ENCODE peak calls at places on chromosome 13, in six cellular contexts. F is stomach, K is breast epithelium, S is transverse colon, G is heart left ventricle, U is K562. L is an unnamed sample.

GRCh38 chr13:71477735-71478134 is 389.3 kb downstream of the DACH1 start:
- DNase-seq in F (no peak), K (no peak), S (no peak), G (no peak), U (no peak), L (no peak)

GRCh38 chr13:72246396-72246795 is 379.4 kb upstream of the DACH1 start:
- DNase-seq in F (no peak), K (no peak), S (no peak), G (no peak), U (no peak), L (no peak)

GRCh38 chr13:42680748-42681147 is 100.6 kb upstream of the FAM216B start:
- DNase-seq in F (no peak), K (no peak), S (no peak), G (no peak), U (no peak), L (no peak)

GRCh38 chr13:25727250-25727649 is 324.6 kb downstream of the SHISA2 start:
- DNase-seq in F (peak; percentile 84), K (peak; percentile 29), S (peak; percentile 18), G (no peak), U (no peak), L (no peak)

GRCh38 chr13:20998649-20999415 is 62.6 kb downstream of the LATS2 start:
- DNase-seq in F (no peak), K (no peak), S (no peak), G (no peak), U (no peak), L (no peak)

GRCh38 chr13:111388851-111389500 is 68.5 kb downstream of the TEX29 start:
- DNase-seq in F (peak; percentile 23), K (no peak), S (no peak), G (no peak), U (no peak), L (no peak)

GRCh38 chr13:30796833-30797601 is 61.7 kb downstream of the ALOX5AP start:
- DNase-seq in F (no peak), K (peak; percentile 82), S (no peak), G (no peak), U (no peak), L (no peak)

GRCh38 chr13:101945435-101945834 is 456.4 kb downstream of the FGF14 start:
- DNase-seq in F (no peak), K (no peak), S (no peak), G (no peak), U (no peak), L (no peak)

GRCh38 chr13:104015646-104016396 is 949.6 kb upstream of the SLC10A2 start:
- DNase-seq in F (no peak), K (no peak), S (no peak), G (no peak), U (no peak), L (no peak)

GRCh38 chr13:105979586-105979985 is 555.9 kb downstream of the EFNB2 start:
- DNase-seq in F (peak; percentile 45), K (no peak), S (peak; percentile 70), G (no peak), U (no peak), L (no peak)

GRCh38 chr13:99421271-99421670 is 80.0 kb upstream of the TM9SF2 start:
- DNase-seq in F (peak; percentile 15), K (no peak), S (peak; percentile 7), G (no peak), U (no peak), L (no peak)

GRCh38 chr13:110108348-110109139 is 198.4 kb downstream of the COL4A1 start:
- DNase-seq in F (peak; percentile 76), K (peak; percentile 74), S (peak; percentile 59), G (peak; percentile 88), U (no peak), L (peak; percentile 99)

GRCh38 chr13:40651866-40652587 is 14.4 kb downstream of the FOXO1 start:
- DNase-seq in F (no peak), K (no peak), S (no peak), G (no peak), U (no peak), L (no peak)

GRCh38 chr13:108213946-108214345 is 1.4 kb downstream of the LIG4 start:
- DNase-seq in F (no peak), K (no peak), S (no peak), G (no peak), U (no peak), L (no peak)

GRCh38 chr13:91381371-91381770 is 17.1 kb upstream of the GPC5 start:
- DNase-seq in F (no peak), K (no peak), S (no peak), G (no peak), U (no peak), L (no peak)
- TF ChIP-seq POLR2A in F (no peak), K (no peak), S (no peak), G (no peak), U (no peak), L (no peak)

GRCh38 chr13:76471486-76471885 is 414.7 kb downstream of the KCTD12 start:
- DNase-seq in F (no peak), K (no peak), S (no peak), G (no peak), U (no peak), L (no peak)

GRCh38 chr13:76472916-76473315 is 413.3 kb downstream of the KCTD12 start:
- DNase-seq in F (no peak), K (no peak), S (no peak), G (no peak), U (no peak), L (no peak)

GRCh38 chr13:76470991-76471390 is 415.2 kb downstream of the KCTD12 start:
- DNase-seq in F (no peak), K (no peak), S (no peak), G (no peak), U (no peak), L (no peak)

GRCh38 chr13:76474356-76474755 is 411.8 kb downstream of the KCTD12 start:
- DNase-seq in F (no peak), K (no peak), S (no peak), G (no peak), U (no peak), L (no peak)

DNA sequence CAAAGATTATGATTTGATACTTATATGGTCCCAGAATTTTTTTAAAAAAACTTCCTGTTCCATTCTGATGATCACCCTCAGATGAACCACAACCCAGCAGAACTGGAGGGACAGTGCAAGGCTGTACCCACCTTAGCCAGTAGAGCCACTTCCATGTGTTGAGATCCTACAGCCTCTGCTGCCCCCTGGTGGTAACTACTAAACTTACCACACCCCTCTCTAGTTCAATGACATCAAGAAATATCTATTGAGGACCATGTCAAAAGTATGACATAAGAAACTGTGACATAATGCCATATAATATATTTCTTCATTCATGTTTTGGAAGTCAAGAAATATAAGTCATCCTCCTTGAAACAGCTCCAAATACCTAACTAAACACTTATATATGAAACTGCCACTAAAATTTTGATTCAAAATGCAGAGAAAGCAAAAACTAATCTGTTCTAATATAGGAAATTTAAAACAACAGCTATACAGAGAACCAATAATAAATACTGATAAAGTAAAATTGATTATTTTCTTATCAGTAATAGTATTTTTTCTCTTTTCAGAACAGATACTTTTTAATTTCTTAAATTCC is 412.6 kb downstream of the KCTD12 start:
- DNase-seq in F (peak; percentile 74), K (peak; percentile 48), S (peak; percentile 73), G (peak; percentile 62), U (peak; percentile 68), L (peak; percentile 21)
- TF ChIP-seq POLR2A in F (no peak), K (no peak), S (no peak), G (no peak), U (no peak), L (no peak)

GRCh38 chr13:113157929-113158747 is at the start of gene PROZ:
- DNase-seq in F (no peak), K (no peak), S (no peak), G (no peak), U (no peak), L (no peak)
- TF ChIP-seq POLR2A in F (no peak), K (no peak), S (no peak), G (no peak), U (no peak), L (no peak)

DNA sequence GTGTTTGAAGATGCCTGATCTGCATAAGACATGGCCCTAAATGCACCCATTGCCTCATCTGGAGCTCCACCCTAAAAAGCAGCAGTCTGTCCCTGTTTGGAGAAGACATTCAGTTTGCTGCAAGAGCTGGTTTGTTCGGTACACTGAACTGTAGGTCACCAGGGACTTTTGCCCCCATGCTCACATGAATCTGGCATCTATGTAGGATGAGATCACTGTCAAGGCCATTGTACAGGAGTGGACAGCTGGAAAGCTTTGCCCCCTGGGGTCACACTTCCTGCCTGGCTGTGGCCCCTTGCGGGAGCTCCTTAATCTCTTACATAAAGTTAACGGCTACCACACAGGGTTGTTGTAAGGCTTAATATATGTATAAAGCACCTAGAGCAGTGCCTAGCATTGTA is 73.0 kb downstream of the IPO5 start:
- DNase-seq in F (no peak), K (no peak), S (no peak), G (no peak), U (no peak), L (no peak)
- TF ChIP-seq POLR2A in F (no peak), K (no peak), S (no peak), G (no peak), U (no peak), L (no peak)

GRCh38 chr13:24271611-24272451 is 37.5 kb upstream of the C1QTNF9 start:
- DNase-seq in F (peak; percentile 70), K (peak; percentile 24), S (peak; percentile 72), G (peak; percentile 82), U (no peak), L (no peak)
- TF ChIP-seq POLR2A in F (no peak), K (no peak), S (peak; percentile 52), G (no peak), U (no peak), L (no peak)

GRCh38 chr13:86900906-86901305 is 770.3 kb upstream of the SLITRK5 start:
- DNase-seq in F (no peak), K (no peak), S (no peak), G (no peak), U (no peak), L (no peak)
- TF ChIP-seq POLR2A in F (no peak), K (no peak), S (no peak), G (no peak), U (no peak), L (no peak)

DNA sequence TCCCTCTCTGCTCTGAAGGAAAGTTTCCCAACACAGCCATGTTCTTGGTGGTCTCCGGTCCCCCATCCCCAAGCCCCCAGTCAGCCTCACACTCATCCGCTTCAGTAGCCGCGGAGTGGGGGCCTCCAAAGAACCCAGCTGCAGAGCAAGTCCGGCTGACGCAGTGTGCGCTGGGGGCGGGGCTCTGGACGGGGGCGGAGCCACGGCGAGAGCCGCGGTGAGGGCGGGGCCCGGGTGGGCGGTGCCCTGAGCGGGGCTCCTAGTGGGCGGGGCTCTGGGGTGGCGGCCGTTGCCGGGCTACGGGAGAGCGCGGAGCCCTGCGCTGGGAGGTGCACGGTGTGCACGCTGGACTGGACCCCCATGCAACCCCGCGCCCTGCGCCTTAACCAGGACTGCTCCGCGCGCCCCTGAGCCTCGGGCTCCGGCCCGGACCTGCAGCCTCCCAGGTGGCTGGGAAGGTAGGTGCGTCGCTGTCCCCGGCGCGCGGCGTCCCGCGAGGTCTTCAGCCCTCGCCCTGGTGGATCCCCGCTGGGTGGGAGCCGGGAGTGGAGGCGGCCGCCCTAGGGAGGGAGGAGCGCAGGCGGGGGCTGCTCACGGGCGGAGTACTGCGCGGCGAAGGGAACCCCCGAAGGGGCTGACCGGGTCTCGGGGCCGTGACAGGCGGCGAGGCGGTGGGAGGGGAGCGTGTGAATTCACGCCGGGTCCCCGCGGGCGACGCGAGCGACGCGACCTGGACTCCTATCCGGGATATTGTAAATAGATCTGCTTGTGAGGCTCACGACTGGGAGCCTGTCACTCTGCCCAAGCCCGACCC is 9.1 kb downstream of the TNFRSF19 start:
- DNase-seq in F (peak; percentile 93), K (peak; percentile 85), S (peak; percentile 92), G (peak; percentile 95), U (peak; percentile 96), L (peak; percentile 68)
- TF ChIP-seq POLR2A in F (no peak), K (peak; percentile 37), S (no peak), G (peak; percentile 68), U (no peak), L (no peak)